ENCODE peak calls at places on chromosomes 5 and 9, in four cellular contexts. One of them, this sample, is unnamed.
A peak's percentile ranks its signal among the peaks of the same experiment; 100 is the strongest.

GRCh38 chr5:79020861-79021561 is 35.9 kb upstream of the ARSB start:
- DNase-seq in neuronal stem cell: peak; percentile 36
- DNase-seq in Karpas-422: peak; percentile 69
- DNase-seq in SJSA1: peak; percentile 93
- DNase-seq in this sample: peak; percentile 59

GRCh38 chr9:38362912-38363588 is 29.5 kb upstream of the ALDH1B1 start:
- DNase-seq in neuronal stem cell: peak; percentile 52
- DNase-seq in Karpas-422: peak; percentile 76
- DNase-seq in SJSA1: peak; percentile 47
- DNase-seq in this sample: peak; percentile 28

GRCh38 chr9:93597142-93597706 is 20.8 kb downstream of the PHF2 start:
- DNase-seq in neuronal stem cell: no peak
- DNase-seq in Karpas-422: no peak
- DNase-seq in SJSA1: no peak
- DNase-seq in this sample: peak; percentile 16

GRCh38 chr5:173882632-173883031 is 5.5 kb upstream of the CPEB4 start:
- DNase-seq in neuronal stem cell: no peak
- DNase-seq in Karpas-422: no peak
- DNase-seq in SJSA1: peak; percentile 71
- DNase-seq in this sample: no peak

GRCh38 chr5:90169078-90169477 is 240.5 kb downstream of the CETN3 start:
- DNase-seq in neuronal stem cell: no peak
- DNase-seq in Karpas-422: no peak
- DNase-seq in SJSA1: no peak
- DNase-seq in this sample: no peak

GRCh38 chr9:94872921-94873511 is 146.5 kb downstream of the AOPEP start:
- DNase-seq in neuronal stem cell: no peak
- DNase-seq in Karpas-422: no peak
- DNase-seq in SJSA1: peak; percentile 35
- DNase-seq in this sample: no peak

GRCh38 chr9:34540826-34541225 is 18.0 kb upstream of the ENHO start:
- DNase-seq in neuronal stem cell: no peak
- DNase-seq in Karpas-422: no peak
- DNase-seq in SJSA1: no peak
- DNase-seq in this sample: no peak

GRCh38 chr5:81268797-81269196 is 32.6 kb upstream of the ZCCHC9 start:
- DNase-seq in neuronal stem cell: no peak
- DNase-seq in Karpas-422: no peak
- DNase-seq in SJSA1: peak; percentile 38
- DNase-seq in this sample: no peak

DNA sequence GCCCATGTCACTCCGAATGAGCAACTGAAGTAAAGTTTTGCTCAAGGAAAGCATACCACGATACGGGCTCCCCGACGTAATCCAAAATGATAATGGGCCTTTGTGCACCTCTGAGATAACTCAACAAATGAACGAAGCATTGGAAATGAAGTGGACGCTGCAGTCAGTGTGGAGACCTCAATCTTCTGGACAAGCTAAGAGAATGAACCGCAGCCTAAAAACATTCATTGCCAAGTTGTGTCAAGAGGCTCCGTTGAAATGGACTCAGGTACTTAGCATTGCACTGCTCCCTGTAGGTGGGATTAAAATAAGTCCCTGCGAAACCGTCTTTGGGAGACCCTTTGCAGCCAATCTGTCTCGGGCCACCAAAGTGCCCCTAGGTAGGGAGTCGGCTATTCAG is 3.9 kb upstream of the LCN9 start:
- DNase-seq in neuronal stem cell: no peak
- DNase-seq in Karpas-422: no peak
- DNase-seq in SJSA1: no peak
- DNase-seq in this sample: no peak
- H3K27me3 ChIP-seq in neuronal stem cell: peaks cover 7% of the 10 kb centered on the region
- H3K27me3 ChIP-seq in Karpas-422: no peaks in the 10 kb centered on the region
- H3K27me3 ChIP-seq in SJSA1: no peaks in the 10 kb centered on the region
- H3K27me3 ChIP-seq in this sample: peaks cover 5% of the 10 kb centered on the region

DNA sequence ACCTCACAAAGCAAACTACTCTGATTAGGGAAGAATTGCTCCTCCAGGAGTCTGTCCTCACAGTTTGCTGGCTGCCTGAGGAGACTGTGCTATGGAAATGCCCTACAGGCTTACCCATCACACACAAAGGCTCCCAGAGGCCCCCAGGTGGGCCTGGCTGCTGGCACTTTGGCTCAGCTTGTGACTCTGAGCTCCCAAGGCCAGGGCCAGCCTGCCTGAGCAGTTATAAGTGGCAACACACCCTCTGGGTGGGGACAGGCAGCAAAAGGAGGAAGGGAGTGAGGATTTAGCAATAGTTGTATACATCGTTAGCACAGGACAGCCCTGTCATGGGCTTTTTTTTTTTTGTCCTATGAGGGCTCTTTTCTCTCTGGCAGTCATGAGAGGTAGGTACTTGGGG is 103.5 kb downstream of the DAPK1 start:
- DNase-seq in neuronal stem cell: no peak
- DNase-seq in Karpas-422: no peak
- DNase-seq in SJSA1: no peak
- DNase-seq in this sample: peak; percentile 25
- H3K4me1 ChIP-seq in neuronal stem cell: peaks cover 11% of the 10 kb centered on the region
- H3K4me1 ChIP-seq in Karpas-422: no peaks in the 10 kb centered on the region
- H3K4me1 ChIP-seq in SJSA1: peaks cover 51% of the 10 kb centered on the region
- H3K4me1 ChIP-seq in this sample: peaks cover 18% of the 10 kb centered on the region

GRCh38 chr9:14300588-14300987 is 13.4 kb downstream of the NFIB start:
- DNase-seq in neuronal stem cell: no peak
- DNase-seq in Karpas-422: no peak
- DNase-seq in SJSA1: no peak
- DNase-seq in this sample: no peak
- H3K36me3 ChIP-seq in neuronal stem cell: no peaks in the 10 kb centered on the region
- H3K36me3 ChIP-seq in Karpas-422: no peaks in the 10 kb centered on the region
- H3K36me3 ChIP-seq in SJSA1: no peaks in the 10 kb centered on the region
- H3K36me3 ChIP-seq in this sample: no peaks in the 10 kb centered on the region

GRCh38 chr5:32713396-32714381 is 2.6 kb downstream of the NPR3 start:
- DNase-seq in neuronal stem cell: peak; percentile 30
- DNase-seq in Karpas-422: no peak
- DNase-seq in SJSA1: no peak
- DNase-seq in this sample: peak; percentile 45
- H3K27me3 ChIP-seq in neuronal stem cell: peaks cover 78% of the 10 kb centered on the region
- H3K27me3 ChIP-seq in Karpas-422: no peaks in the 10 kb centered on the region
- H3K27me3 ChIP-seq in SJSA1: no peaks in the 10 kb centered on the region
- H3K27me3 ChIP-seq in this sample: no peaks in the 10 kb centered on the region

DNA sequence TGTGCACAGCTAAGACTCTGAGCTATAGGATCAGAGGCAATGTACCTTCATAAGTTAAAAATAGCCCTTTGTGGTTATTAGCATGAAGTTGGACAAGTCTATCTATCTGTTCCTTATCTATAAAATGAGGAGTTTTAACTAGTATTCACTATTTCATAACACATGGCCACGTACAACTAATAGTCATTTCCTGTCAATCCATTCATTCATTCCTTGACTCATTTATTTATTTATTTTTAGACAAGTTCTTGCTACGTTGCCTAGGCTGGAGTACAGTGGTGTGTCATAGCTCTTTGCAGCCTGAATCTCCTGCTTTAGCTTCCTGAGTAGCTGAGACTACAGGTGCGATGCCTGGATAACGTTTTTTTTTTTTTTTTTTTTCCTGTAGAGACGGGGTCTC is 92.1 kb downstream of the NR3C1 start:
- DNase-seq in neuronal stem cell: no peak
- DNase-seq in Karpas-422: no peak
- DNase-seq in SJSA1: peak; percentile 62
- DNase-seq in this sample: no peak
- H3K4me1 ChIP-seq in neuronal stem cell: no peaks in the 10 kb centered on the region
- H3K4me1 ChIP-seq in Karpas-422: peaks cover 34% of the 10 kb centered on the region
- H3K4me1 ChIP-seq in SJSA1: peaks cover 72% of the 10 kb centered on the region
- H3K4me1 ChIP-seq in this sample: peaks cover 45% of the 10 kb centered on the region

GRCh38 chr9:85212209-85212608 is 529.5 kb downstream of the AGTPBP1 start:
- DNase-seq in neuronal stem cell: no peak
- DNase-seq in Karpas-422: no peak
- DNase-seq in SJSA1: no peak
- DNase-seq in this sample: no peak
- H3K36me3 ChIP-seq in neuronal stem cell: no peaks in the 10 kb centered on the region
- H3K36me3 ChIP-seq in Karpas-422: no peaks in the 10 kb centered on the region
- H3K36me3 ChIP-seq in SJSA1: no peaks in the 10 kb centered on the region
- H3K36me3 ChIP-seq in this sample: no peaks in the 10 kb centered on the region

This sample was measured in psoas muscle.